ENCODE peak calls at places on chromosomes 6 and 20, in nine cellular contexts. R is NCI-H2029 treated with DMSO at 0.1 percent for 48 hours; V is activated CD4-positive, alpha-beta T cell treated with anti-CD3 and anti-CD28 coated beads for 48 hours; A is stimulated activated CD4-positive, alpha-beta T cell treated with anti-CD3 and anti-CD28 coated beads, Interleukin-2, amount 100 ng/mL, for 24 hours; I is iPS DF 19.7; N is activated CD8-positive, alpha-beta memory T cell treated with anti-CD3 and anti-CD28 coated beads for 48 hours; M is activated T-cell treated with anti-CD3 and anti-CD28 coated beads for 24 hours; T is HepG2; Z is NCI-H460. D is an unnamed sample.

GRCh38 chr6:152301021-152301805 is 335.9 kb downstream of the SYNE1 start:
- DNase-seq in R (no peak), T (peak), V (no peak), M (no peak), Z (no peak), A (no peak), I (no peak), N (no peak), D (no peak)

GRCh38 chr20:52340036-52340634 is 148.6 kb upstream of the ZFP64 start:
- DNase-seq in M (no peak), V (no peak), N (no peak), A (no peak), R (no peak), I (peak), Z (peak), T (peak), D (no peak)

GRCh38 chr6:67933278-67933677 is 701.8 kb upstream of the ADGRB3 start:
- DNase-seq in Z (no peak), R (no peak), M (no peak), V (no peak), I (peak), N (no peak), A (no peak), T (no peak), D (no peak)

GRCh38 chr20:23666698-23667097 is 22.1 kb downstream of the CST4 start:
- DNase-seq in Z (no peak), R (no peak), A (no peak), T (no peak), N (no peak), I (no peak), M (no peak), V (no peak), D (no peak)

GRCh38 chr20:8535403-8536003 is 403.4 kb downstream of the PLCB1 start:
- DNase-seq in N (no peak), R (peak), I (no peak), T (peak), A (no peak), Z (peak), V (peak), M (no peak), D (no peak)

GRCh38 chr20:50339196-50339901 is 148.7 kb downstream of the CEBPB start:
- DNase-seq in V (peak), A (no peak), Z (no peak), M (no peak), I (no peak), R (no peak), N (no peak), T (no peak), D (peak)

GRCh38 chr6:54196905-54197304 is 85.7 kb downstream of the MLIP start:
- DNase-seq in I (no peak), M (no peak), V (no peak), R (no peak), A (no peak), Z (no peak), N (no peak), T (no peak), D (no peak)

GRCh38 chr20:51185277-51185676 is 162.4 kb upstream of the KCNG1 start:
- DNase-seq in V (no peak), R (no peak), I (no peak), N (no peak), T (no peak), A (no peak), Z (no peak), M (no peak), D (no peak)

GRCh38 chr6:27867051-27867940 is 44.9 kb downstream of the OR2B2 start:
- DNase-seq in Z (peak), T (peak), A (peak), R (peak), M (peak), V (peak), I (no peak), N (peak), D (no peak)

GRCh38 chr6:88220493-88220892 is 54.3 kb upstream of the CNR1 start:
- DNase-seq in T (peak), I (no peak), A (no peak), N (no peak), V (no peak), Z (peak), M (no peak), R (peak), D (no peak)